ENCODE peak calls at places on chromosomes 7 and 10, in six cellular contexts. F is A549, I is thoracic aorta, C is breast epithelium, U is mucosa of descending colon, K is RWPE2. B is an unnamed sample. For H3K9me3, the result is how much of the 10 kb centered on the place peaks cover.

GRCh38 chr10:5589963-5590511 is 65.3 kb downstream of the CALML3 start:
- DNase-seq in K (no peak), C (no peak), U (no peak), I (no peak), F (peak), B (no peak)

GRCh38 chr7:135334830-135335543 is 101.3 kb downstream of the STRA8 start:
- DNase-seq in C (no peak), U (no peak), K (no peak), F (no peak), I (no peak), B (no peak)

GRCh38 chr10:79401015-79401921 is 44.2 kb downstream of the ZCCHC24 start:
- DNase-seq in K (no peak), I (no peak), F (no peak), U (no peak), C (no peak), B (no peak)

GRCh38 chr10:131310054-131310903 is 1.2 kb downstream of the TCERG1L start:
- DNase-seq in F (no peak), K (no peak), U (no peak), I (no peak), C (no peak), B (no peak)

GRCh38 chr7:142863891-142864685 is 9.2 kb downstream of the EPHB6 start:
- DNase-seq in F (no peak), I (no peak), U (no peak), K (no peak), C (no peak), B (no peak)

GRCh38 chr7:47702096-47702495 is 120.2 kb upstream of the TNS3 start:
- DNase-seq in I (no peak), U (no peak), C (no peak), K (no peak), F (no peak), B (no peak)

GRCh38 chr10:128047337-128047736 is 78.9 kb downstream of the MKI67 start:
- DNase-seq in C (peak), K (peak), F (peak), U (peak), I (no peak), B (no peak)

GRCh38 chr10:72270607-72271281 is 3.0 kb upstream of the DDIT4 start:
- DNase-seq in F (no peak), U (no peak), K (no peak), C (no peak), I (no peak), B (no peak)

GRCh38 chr10:13375791-13376190 is 27.7 kb upstream of the SEPHS1 start:
- DNase-seq in I (no peak), F (no peak), U (no peak), K (no peak), C (no peak), B (no peak)

GRCh38 chr7:66015440-66016130 is 33.6 kb upstream of the GUSB start:
- DNase-seq in C (no peak), I (no peak), U (no peak), F (no peak), K (no peak), B (no peak)

GRCh38 chr10:78424721-78425120 is 391.1 kb downstream of the RPS24 start:
- DNase-seq in C (no peak), U (peak), F (peak), I (no peak), K (no peak), B (no peak)

GRCh38 chr7:69880848-69881247 is 282.6 kb downstream of the AUTS2 start:
- DNase-seq in K (no peak), U (no peak), I (no peak), C (no peak), F (no peak), B (no peak)

GRCh38 chr7:44587843-44588711 is 6.0 kb upstream of the TMED4 start:
- DNase-seq in C (no peak), F (peak), I (no peak), U (peak), K (no peak), B (no peak)

GRCh38 chr10:53601260-53601875 is 828.8 kb upstream of the MBL2 start:
- DNase-seq in C (no peak), U (peak), K (no peak), I (no peak), F (peak), B (no peak)

GRCh38 chr10:77926566-77927342 is at the start of gene DLG5:
- DNase-seq in C (peak), I (no peak), F (peak), U (peak), K (no peak), B (no peak)

GRCh38 chr7:8481752-8482446 is 48.5 kb downstream of the NXPH1 start:
- DNase-seq in U (peak), C (no peak), K (no peak), I (no peak), F (no peak), B (no peak)

GRCh38 chr10:106609867-106610266 is 554.6 kb downstream of the SORCS1 start:
- DNase-seq in F (peak), U (no peak), I (no peak), K (no peak), C (no peak), B (no peak)

GRCh38 chr7:77825140-77825539 is 26.6 kb downstream of the PHTF2 start:
- DNase-seq in K (no peak), U (no peak), C (no peak), F (no peak), I (no peak), B (no peak)

GRCh38 chr10:103582331-103583123 is 89.0 kb downstream of the NEURL1 start:
- DNase-seq in I (no peak), U (no peak), C (no peak), K (no peak), F (no peak), B (no peak)

GRCh38 chr7:132100483-132100882 is 475.8 kb downstream of the PLXNA4 start:
- DNase-seq in C (no peak), U (no peak), I (no peak), F (no peak), K (no peak), B (no peak)

GRCh38 chr7:87380905-87381304 is 35.4 kb downstream of the CROT start:
- DNase-seq in I (no peak), U (no peak), K (no peak), F (no peak), C (no peak), B (no peak)

GRCh38 chr10:70433581-70434280 is 7.8 kb downstream of the NODAL start:
- DNase-seq in C (no peak), I (no peak), U (no peak), F (no peak), K (no peak), B (no peak)

GRCh38 chr7:9937944-9938631 is 1035.6 kb upstream of the PHF14 start:
- DNase-seq in U (no peak), I (no peak), F (no peak), K (no peak), C (no peak), B (no peak)

GRCh38 chr10:36345770-36346169 is 703.7 kb upstream of the FZD8 start:
- DNase-seq in C (no peak), U (no peak), I (no peak), F (no peak), K (no peak), B (no peak)

GRCh38 chr7:133836666-133837065 is 290.5 kb upstream of the LRGUK start:
- DNase-seq in I (no peak), K (no peak), F (no peak), U (no peak), C (no peak), B (no peak)

GRCh38 chr10:106925187-106925586 is 239.3 kb downstream of the SORCS1 start:
- DNase-seq in K (no peak), I (no peak), U (no peak), F (no peak), C (no peak), B (no peak)

GRCh38 chr10:34801066-34801738 is 13.9 kb downstream of the PARD3 start:
- DNase-seq in U (peak), F (no peak), K (no peak), C (no peak), I (no peak), B (no peak)

GRCh38 chr7:85322252-85322651 is 135.4 kb upstream of the SEMA3D start:
- DNase-seq in I (no peak), U (no peak), K (no peak), F (no peak), C (no peak), B (no peak)

GRCh38 chr7:159008055-159008405 is 136.6 kb downstream of the VIPR2 start:
- DNase-seq in I (no peak), F (no peak), K (no peak), C (no peak), U (no peak), B (no peak)

GRCh38 chr7:43577485-43577951 is 5.4 kb upstream of the STK17A start:
- DNase-seq in K (peak), C (no peak), U (no peak), I (no peak), F (peak), B (no peak)

GRCh38 chr7:110801502-110801901 is 289.4 kb upstream of the LRRN3 start:
- DNase-seq in F (no peak), K (no peak), C (no peak), I (no peak), U (no peak), B (no peak)

GRCh38 chr10:76437011-76437410 is 1005.6 kb downstream of the LRMDA start:
- DNase-seq in F (no peak), K (no peak), U (no peak), C (no peak), I (no peak), B (peak)

GRCh38 chr10:76436367-76436766 is 1004.9 kb downstream of the LRMDA start:
- DNase-seq in C (no peak), U (no peak), F (no peak), I (no peak), K (no peak), B (no peak)

GRCh38 chr10:76433161-76434005 is 1002.0 kb downstream of the LRMDA start:
- DNase-seq in C (no peak), K (no peak), I (no peak), U (no peak), F (no peak), B (no peak)

GRCh38 chr10:76432274-76433012 is 1001.0 kb downstream of the LRMDA start:
- DNase-seq in C (no peak), F (no peak), I (peak), U (no peak), K (no peak), B (peak)

GRCh38 chr10:76435154-76435553 is 1003.7 kb downstream of the LRMDA start:
- DNase-seq in K (no peak), I (no peak), C (no peak), F (no peak), U (no peak), B (no peak)
- TF ChIP-seq CTCF in K (no peak), I (no peak), C (no peak), F (no peak), U (no peak), B (no peak)

DNA sequence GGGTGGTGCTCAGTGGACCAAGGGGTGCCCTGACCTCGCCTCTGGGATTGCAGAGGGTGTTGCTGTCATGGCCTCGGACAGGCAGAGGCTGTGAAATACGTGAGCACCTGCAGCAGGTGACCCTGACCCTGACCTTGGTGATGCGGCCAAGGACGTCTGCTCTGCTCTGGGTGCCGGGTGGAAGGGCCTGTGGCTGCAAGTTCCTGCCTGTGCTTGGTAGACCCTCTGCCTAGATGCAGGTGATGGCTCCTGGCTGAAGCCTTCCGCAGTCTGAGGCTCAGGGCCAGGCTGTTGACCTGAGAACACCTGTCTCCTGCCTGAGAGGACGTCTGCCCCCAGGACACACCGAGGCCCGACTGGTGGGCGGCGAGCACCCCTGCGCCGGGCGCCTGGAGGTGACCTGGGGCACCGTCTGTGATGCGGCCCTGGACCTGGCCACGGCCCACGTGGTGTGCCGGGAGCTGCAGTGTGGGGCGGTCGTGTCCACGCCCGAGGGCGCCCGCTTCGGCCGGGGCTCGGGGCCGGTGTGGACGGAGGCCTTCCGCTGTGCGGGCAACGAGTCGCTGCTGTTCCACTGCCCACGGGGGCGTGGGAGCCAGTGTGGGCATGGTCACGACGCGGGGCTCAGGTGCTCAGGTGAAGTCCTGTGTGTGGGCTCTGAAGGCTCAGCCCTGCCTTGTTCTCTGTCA is 4.4 kb downstream of the SCART1 start:
- DNase-seq in I (no peak), U (no peak), F (no peak), K (no peak), C (peak), B (no peak)
- H3K9me3 ChIP-seq in I (under half), U (under half), F (under half), K (under half), C (under half), B (under half)

DNA sequence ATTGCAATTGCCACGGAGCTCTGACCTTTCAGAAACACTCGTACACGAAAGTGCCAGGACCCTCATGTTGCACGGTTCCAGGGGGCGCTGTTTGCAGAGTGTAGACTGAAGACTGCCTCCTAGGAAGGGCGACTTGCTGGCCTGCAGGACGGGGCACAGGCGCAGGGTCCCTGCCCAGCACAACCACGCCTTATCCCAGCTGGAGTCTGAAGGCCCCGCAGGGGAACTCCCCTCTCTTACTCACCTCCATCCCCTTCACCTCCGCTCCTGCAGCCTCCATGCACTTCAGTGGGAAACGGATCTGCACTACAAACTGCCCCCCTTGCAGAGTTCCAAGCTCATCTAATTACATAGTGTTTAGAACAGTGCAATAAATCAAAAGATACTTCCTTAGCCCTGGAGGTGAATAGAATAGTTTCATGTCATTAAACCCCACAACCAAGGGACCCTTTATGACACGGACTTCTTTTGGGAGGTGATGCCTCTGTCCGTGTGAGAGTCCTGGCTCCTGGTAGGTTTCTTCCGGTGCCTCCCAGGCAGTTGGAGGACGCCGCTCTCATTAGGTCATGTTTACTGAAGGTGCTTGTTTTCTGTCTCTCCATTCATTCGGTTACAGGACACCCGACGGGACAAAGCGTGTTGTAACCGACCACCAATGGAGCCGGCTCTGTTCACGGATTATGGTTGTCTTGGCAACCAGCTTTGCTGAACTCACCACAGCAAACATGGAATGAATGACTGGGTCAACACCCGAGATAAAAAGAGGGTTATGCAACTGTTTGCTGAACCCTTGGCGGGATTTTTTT is 262.2 kb downstream of the BAMBI start:
- DNase-seq in U (peak), K (no peak), C (peak), F (peak), I (peak), B (no peak)
- TF ChIP-seq CTCF in U (no peak), K (no peak), C (no peak), F (peak), I (no peak), B (peak)

DNA sequence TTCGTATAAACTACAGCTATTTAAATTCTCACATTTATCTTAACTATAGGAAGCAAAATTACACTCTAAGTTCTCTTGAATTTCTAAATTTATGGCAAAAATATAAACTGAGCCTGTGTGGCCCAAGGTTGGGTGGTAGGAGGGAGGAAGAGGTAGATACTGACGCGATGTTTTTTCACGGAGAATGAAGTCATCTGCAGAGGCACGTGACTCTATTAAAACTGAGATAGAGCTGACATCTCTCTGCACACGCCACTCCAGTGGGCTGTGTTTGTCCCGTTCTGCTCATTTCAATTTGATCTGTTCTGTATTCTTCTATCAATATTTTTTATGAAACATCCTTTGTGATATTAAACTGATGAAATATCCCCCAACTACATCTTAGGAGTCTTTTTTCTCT is 286.8 kb downstream of the DNAJB6 start:
- DNase-seq in F (no peak), I (no peak), C (no peak), U (no peak), K (no peak), B (no peak)
- H3K9me3 ChIP-seq in F (under half), I (under half), C (under half), U (under half), K (under half), B (half or more)

GRCh38 chr10:133039107-133039822 is 48.5 kb upstream of the ADGRA1 start:
- DNase-seq in C (no peak), K (no peak), I (no peak), U (no peak), F (peak), B (no peak)
- TF ChIP-seq CTCF in C (no peak), K (no peak), I (no peak), U (no peak), F (no peak), B (no peak)

GRCh38 chr7:431041-431440 is 88.6 kb downstream of the PDGFA start:
- DNase-seq in K (no peak), I (no peak), C (no peak), F (no peak), U (no peak), B (no peak)
- H3K9me3 ChIP-seq in K (under half), I (under half), C (under half), F (under half), U (under half), B (under half)

GRCh38 chr10:4316166-4316810 is 509.7 kb upstream of the AKR1E2 start:
- DNase-seq in I (peak), C (no peak), K (no peak), U (no peak), F (no peak), B (peak)
- TF ChIP-seq CTCF in I (no peak), C (no peak), K (no peak), U (no peak), F (no peak), B (peak)